ENCODE peak calls at places on chromosomes 4 and X, in five cellular contexts. T, Y, C, P and K are unnamed samples.

GRCh38 chr4:1031956-1032795 is 20.8 kb downstream of the FGFRL1 start:
- DNase-seq in Y (no peak), C (no peak), T (no peak), P (no peak), K (no peak)

GRCh38 chr4:82746705-82747567 is 51.7 kb downstream of the SCD5 start:
- DNase-seq in T (no peak), P (no peak), C (no peak), Y (no peak), K (no peak)

GRCh38 chr4:7971881-7972500 is 32.3 kb upstream of the AFAP1 start:
- DNase-seq in P (peak; percentile 52), Y (peak; percentile 44), C (no peak), T (no peak), K (no peak)

GRCh38 chr4:183797041-183797444 is 108.1 kb upstream of the STOX2 start:
- DNase-seq in Y (no peak), C (no peak), P (no peak), T (no peak), K (no peak)

GRCh38 chr4:1413687-1414479 is 7.6 kb upstream of the NKX1-1 start:
- DNase-seq in T (no peak), Y (no peak), C (no peak), P (no peak), K (no peak)

GRCh38 chrX:153651540-153652079 is 4.6 kb downstream of the DUSP9 start:
- DNase-seq in T (no peak), C (no peak), Y (no peak), P (no peak), K (no peak)

GRCh38 chrX:49039598-49040375 is 3.4 kb downstream of the TFE3 start:
- DNase-seq in Y (peak; percentile 50), P (peak; percentile 94), T (peak; percentile 96), C (peak; percentile 36), K (peak; percentile 93)

GRCh38 chr4:72442147-72442546 is 126.9 kb downstream of the ADAMTS3 start:
- DNase-seq in T (no peak), Y (no peak), C (no peak), P (no peak), K (no peak)

GRCh38 chr4:183729069-183729406 is 69.9 kb downstream of the TRAPPC11 start:
- DNase-seq in C (no peak), Y (no peak), T (no peak), P (no peak), K (no peak)

GRCh38 chr4:152106113-152106763 is 345.4 kb upstream of the GATB start:
- DNase-seq in T (peak; percentile 90), Y (peak; percentile 46), P (peak; percentile 97), C (no peak), K (peak; percentile 87)

GRCh38 chr4:8598391-8599090 is 6.0 kb downstream of the CPZ start:
- DNase-seq in P (no peak), Y (no peak), T (no peak), C (no peak), K (no peak)

GRCh38 chr4:13783800-13784411 is 156.4 kb upstream of the BOD1L1 start:
- DNase-seq in P (no peak), Y (no peak), C (no peak), T (no peak), K (peak; percentile 21)

GRCh38 chrX:77114501-77114900 is 332.7 kb upstream of the FGF16 start:
- DNase-seq in T (no peak), Y (no peak), P (no peak), C (no peak), K (no peak)

GRCh38 chrX:153769865-153770605 is 6.0 kb downstream of the PLXNB3 start:
- DNase-seq in P (no peak), T (no peak), Y (no peak), C (no peak), K (no peak)

GRCh38 chrX:20361890-20362262 is 95.2 kb upstream of the RPS6KA3 start:
- DNase-seq in T (peak; percentile 71), C (no peak), Y (no peak), P (peak; percentile 77), K (peak; percentile 77)

GRCh38 chr4:113020966-113021365 is 28.5 kb upstream of the ANK2 start:
- DNase-seq in C (no peak), T (peak; percentile 70), Y (no peak), P (peak; percentile 21), K (peak; percentile 6)

GRCh38 chr4:72449705-72450104 is 119.3 kb downstream of the ADAMTS3 start:
- DNase-seq in T (peak; percentile 43), C (no peak), Y (no peak), P (peak; percentile 33), K (no peak)

GRCh38 chr4:95571577-95571976 is 22.8 kb upstream of the UNC5C start:
- DNase-seq in C (no peak), P (no peak), T (no peak), Y (no peak), K (no peak)